ENCODE peak calls at places on chromosomes 2 and 18, in four cellular contexts. P is caudate nucleus, A is H4, K is left cardiac atrium. O is an unnamed sample.

GRCh38 chr2:110716959-110717645 is 15.3 kb upstream of the ACOXL start:
- DNase-seq in A (no peak), P (no peak), K (no peak), O (no peak)

GRCh38 chr2:104856973-104857261 is 3.0 kb downstream of the POU3F3 start:
- DNase-seq in P (no peak), K (no peak), A (no peak), O (no peak)

GRCh38 chr2:107588960-107589542 is 237.6 kb upstream of the RGPD4 start:
- DNase-seq in P (no peak), K (no peak), A (peak), O (no peak)

GRCh38 chr18:3455938-3456685 is 6.1 kb downstream of the TGIF1 start:
- DNase-seq in A (no peak), P (no peak), K (no peak), O (no peak)

GRCh38 chr2:219489315-219489714 is 9.4 kb upstream of the GMPPA start:
- DNase-seq in A (no peak), K (no peak), P (no peak), O (no peak)

GRCh38 chr2:209314641-209315040 is 109.2 kb upstream of the MAP2 start:
- DNase-seq in K (no peak), P (no peak), A (no peak), O (no peak)

GRCh38 chr2:139805378-139805777 is 1025.2 kb upstream of the NXPH2 start:
- DNase-seq in P (no peak), A (no peak), K (no peak), O (no peak)

GRCh38 chr2:215868886-215869285 is 144.5 kb downstream of the MREG start:
- DNase-seq in K (no peak), P (no peak), A (no peak), O (no peak)

GRCh38 chr2:189304360-189304759 is 124.8 kb upstream of the COL5A2 start:
- DNase-seq in P (no peak), A (no peak), K (no peak), O (no peak)

GRCh38 chr18:4106407-4107033 is 348.6 kb downstream of the DLGAP1 start:
- DNase-seq in P (peak), K (peak), A (peak), O (peak)

GRCh38 chr2:104982111-104982510 is 55.8 kb upstream of the MRPS9 start:
- DNase-seq in A (no peak), K (no peak), P (peak), O (no peak)

GRCh38 chr2:188068093-188068492 is 223.6 kb upstream of the GULP1 start:
- DNase-seq in K (no peak), A (peak), P (no peak), O (no peak)

GRCh38 chr2:113291191-113291590 is 12.5 kb upstream of the PAX8 start:
- DNase-seq in P (no peak), K (no peak), A (no peak), O (no peak)

GRCh38 chr2:120344991-120345975 is 653 bp upstream of the INHBB start:
- DNase-seq in A (no peak), K (no peak), P (no peak), O (no peak)

O was measured in occipital lobe.